ENCODE peak calls at places on chromosomes 5 and 9, in seven cellular contexts. Z is HCT116, Q is SK-N-SH, W is HepG2, O is GM12878, D is K562, B is H1. E is an unnamed sample.

GRCh38 chr9:93655621-93656425 is 79.4 kb downstream of the PHF2 start:
- DNase-seq in D (no peak), W (no peak), Q (no peak), B (no peak), Z (no peak), O (no peak), E (no peak)

GRCh38 chr9:137924169-137924568 is 46.6 kb downstream of the CACNA1B start:
- DNase-seq in O (no peak), Q (no peak), D (no peak), B (no peak), Z (no peak), W (no peak), E (no peak)

GRCh38 chr5:172713113-172713808 is 57.7 kb downstream of the DUSP1 start:
- DNase-seq in D (peak), O (no peak), Q (peak), Z (no peak), W (no peak), B (peak), E (no peak)

GRCh38 chr9:77063645-77064285 is 44.3 kb downstream of the FOXB2 start:
- DNase-seq in D (no peak), Z (peak), Q (no peak), O (no peak), W (no peak), B (no peak), E (no peak)

GRCh38 chr5:140806834-140807775 is at the start of gene PCDHA4:
- DNase-seq in B (peak), D (peak), Z (no peak), O (no peak), W (peak), Q (peak), E (no peak)

GRCh38 chr5:180823938-180824629 is 21.5 kb upstream of the MGAT1 start:
- DNase-seq in Q (no peak), D (no peak), W (no peak), Z (no peak), O (no peak), B (peak), E (no peak)

GRCh38 chr9:78303377-78304062 is 6.6 kb downstream of the PSAT1 start:
- DNase-seq in O (no peak), B (no peak), Z (no peak), W (no peak), D (no peak), Q (no peak), E (no peak)

GRCh38 chr9:97511762-97512429 is 10.4 kb downstream of the TMOD1 start:
- DNase-seq in B (peak), Q (no peak), Z (no peak), O (no peak), W (no peak), D (no peak), E (no peak)

GRCh38 chr5:114830114-114830513 is 339.6 kb downstream of the TRIM36 start:
- DNase-seq in Q (no peak), B (no peak), W (no peak), Z (no peak), D (no peak), O (no peak), E (no peak)

GRCh38 chr9:19379697-19380046 is 364 bp downstream of the RPS6 start:
- DNase-seq in Q (peak), W (no peak), O (no peak), Z (no peak), D (peak), B (no peak), E (no peak)

GRCh38 chr5:92944903-92945629 is 636.0 kb downstream of the NR2F1-AS1 start:
- DNase-seq in Q (no peak), O (no peak), B (no peak), W (peak), Z (no peak), D (no peak), E (no peak)

GRCh38 chr5:133189881-133190280 is 138.1 kb downstream of the HSPA4 start:
- DNase-seq in B (no peak), Q (no peak), Z (no peak), O (no peak), W (no peak), D (no peak), E (peak)

GRCh38 chr5:99763021-99763814 is 772.0 kb upstream of the FAM174A start:
- DNase-seq in B (no peak), W (no peak), O (no peak), Q (no peak), D (no peak), Z (no peak), E (no peak)

GRCh38 chr5:123035320-123035949 is 1.1 kb downstream of the PPIC start:
- DNase-seq in W (peak), D (peak), Q (peak), B (peak), O (no peak), Z (peak), E (peak)

GRCh38 chr9:90767523-90768100 is 34.0 kb upstream of the SYK start:
- DNase-seq in D (no peak), W (no peak), O (no peak), Q (no peak), Z (no peak), B (no peak), E (no peak)

GRCh38 chr5:169746147-169746694 is 109.1 kb downstream of the DOCK2 start:
- DNase-seq in D (peak), Z (no peak), O (peak), Q (no peak), W (no peak), B (no peak), E (no peak)

GRCh38 chr5:154359222-154359583 is 86.6 kb upstream of the SAP30L start:
- DNase-seq in Q (peak), W (no peak), Z (no peak), B (no peak), O (no peak), D (no peak), E (no peak)

GRCh38 chr9:37007295-37007694 is 26.8 kb downstream of the PAX5 start:
- DNase-seq in D (no peak), O (no peak), W (no peak), Z (no peak), Q (no peak), B (no peak), E (no peak)

GRCh38 chr5:1648806-1649205 is 125.0 kb upstream of the LPCAT1 start:
- DNase-seq in W (no peak), D (no peak), O (no peak), B (no peak), Q (no peak), Z (no peak), E (no peak)

GRCh38 chr5:10532421-10532820 is 31.4 kb upstream of the ANKRD33B start:
- DNase-seq in Z (no peak), Q (no peak), B (no peak), O (no peak), W (no peak), D (peak), E (no peak)

GRCh38 chr5:139248826-139249453 is 44.6 kb upstream of the MATR3 start:
- DNase-seq in O (no peak), Z (no peak), W (no peak), Q (no peak), D (no peak), B (no peak), E (no peak)

GRCh38 chr5:10563132-10563939 is 534 bp upstream of the ANKRD33B start:
- DNase-seq in B (peak), O (no peak), W (no peak), Z (no peak), D (peak), Q (peak), E (no peak)

GRCh38 chr9:125988479-125989050 is 241.4 kb downstream of the PBX3 start:
- DNase-seq in W (no peak), O (no peak), Z (no peak), Q (peak), D (no peak), B (no peak), E (no peak)

GRCh38 chr5:139659673-139660072 is 11.5 kb downstream of the CXXC5 start:
- DNase-seq in W (no peak), O (no peak), D (no peak), Q (no peak), B (no peak), Z (no peak), E (no peak)

GRCh38 chr9:134339183-134339806 is 13.0 kb downstream of the RXRA start:
- DNase-seq in Z (no peak), B (no peak), W (no peak), Q (no peak), D (no peak), O (no peak), E (no peak)

GRCh38 chr5:146072595-146072994 is 32.8 kb downstream of the PLAC8L1 start:
- DNase-seq in Z (no peak), Q (no peak), D (no peak), W (no peak), O (no peak), B (no peak), E (no peak)

GRCh38 chr5:175328176-175328575 is 115.8 kb downstream of the DRD1 start:
- DNase-seq in Q (no peak), Z (no peak), O (no peak), D (no peak), W (no peak), B (no peak), E (no peak)

GRCh38 chr9:133301253-133302230 is 26.5 kb upstream of the ABO start:
- DNase-seq in O (no peak), D (no peak), W (no peak), Q (no peak), Z (no peak), B (no peak), E (no peak)

GRCh38 chr5:172065431-172066065 is 59.1 kb upstream of the FBXW11 start:
- DNase-seq in Z (no peak), W (no peak), D (no peak), O (no peak), B (no peak), Q (no peak), E (peak)

GRCh38 chr9:99845063-99845462 is 23.4 kb downstream of the NR4A3 start:
- DNase-seq in W (no peak), Z (no peak), O (no peak), D (no peak), B (no peak), Q (no peak), E (no peak)

GRCh38 chr5:179405054-179405416 is 59.8 kb upstream of the ADAMTS2 start:
- DNase-seq in Z (no peak), O (no peak), D (no peak), W (no peak), B (peak), Q (no peak), E (no peak)

GRCh38 chr9:116589392-116590354 is 97.4 kb upstream of the TRIM32 start:
- DNase-seq in D (peak), B (peak), Q (peak), O (no peak), W (peak), Z (peak), E (peak)

GRCh38 chr5:138903113-138903789 is 28.1 kb upstream of the LRRTM2 start:
- DNase-seq in D (no peak), W (no peak), Z (no peak), B (no peak), O (no peak), Q (no peak), E (no peak)

GRCh38 chr9:137763271-137763955 is 114.2 kb upstream of the CACNA1B start:
- DNase-seq in D (no peak), W (no peak), Q (no peak), O (no peak), B (no peak), Z (no peak), E (no peak)

GRCh38 chr9:19232830-19233194 is 2.3 kb downstream of the DENND4C start:
- DNase-seq in O (peak), Z (no peak), D (no peak), B (no peak), Q (peak), W (no peak), E (peak)

GRCh38 chr5:125654392-125654791 is 768.8 kb upstream of the GRAMD2B start:
- DNase-seq in B (no peak), D (no peak), O (no peak), W (no peak), Q (no peak), Z (no peak), E (no peak)

GRCh38 chr5:125659316-125660071 is 763.7 kb upstream of the GRAMD2B start:
- DNase-seq in Q (no peak), B (no peak), W (no peak), D (no peak), O (no peak), Z (no peak), E (no peak)

GRCh38 chr5:125657936-125658335 is 765.3 kb upstream of the GRAMD2B start:
- DNase-seq in Z (no peak), D (no peak), O (no peak), B (no peak), W (no peak), Q (no peak), E (no peak)

GRCh38 chr5:125660231-125660895 is 762.8 kb upstream of the GRAMD2B start:
- DNase-seq in Q (no peak), B (no peak), O (no peak), D (no peak), Z (no peak), W (no peak), E (no peak)

DNA sequence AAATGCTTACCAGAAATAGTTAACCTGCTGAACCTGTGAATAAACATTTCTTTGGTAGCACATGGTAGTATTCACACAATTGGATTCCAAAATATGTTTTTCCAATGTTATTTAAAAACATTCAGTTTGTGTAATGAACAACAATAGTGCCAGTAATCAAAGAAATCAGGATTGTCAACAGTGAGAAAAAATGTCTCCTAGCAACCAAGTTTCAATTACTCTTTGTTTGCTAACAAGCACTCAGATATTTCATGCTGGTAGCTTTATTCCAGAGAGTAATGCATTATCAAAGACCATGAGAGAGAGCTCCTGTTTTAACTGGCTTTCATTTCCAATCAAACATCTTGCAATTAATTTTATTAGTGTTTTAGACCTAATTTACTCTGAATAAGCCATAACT is 768.1 kb upstream of the GRAMD2B start:
- DNase-seq in B (no peak), O (no peak), D (no peak), Z (no peak), Q (no peak), W (no peak), E (no peak)
- TF ChIP-seq JUND in B (no peak), O (no peak), D (no peak), Z (no peak), Q (no peak), W (no peak), E (no peak)

DNA sequence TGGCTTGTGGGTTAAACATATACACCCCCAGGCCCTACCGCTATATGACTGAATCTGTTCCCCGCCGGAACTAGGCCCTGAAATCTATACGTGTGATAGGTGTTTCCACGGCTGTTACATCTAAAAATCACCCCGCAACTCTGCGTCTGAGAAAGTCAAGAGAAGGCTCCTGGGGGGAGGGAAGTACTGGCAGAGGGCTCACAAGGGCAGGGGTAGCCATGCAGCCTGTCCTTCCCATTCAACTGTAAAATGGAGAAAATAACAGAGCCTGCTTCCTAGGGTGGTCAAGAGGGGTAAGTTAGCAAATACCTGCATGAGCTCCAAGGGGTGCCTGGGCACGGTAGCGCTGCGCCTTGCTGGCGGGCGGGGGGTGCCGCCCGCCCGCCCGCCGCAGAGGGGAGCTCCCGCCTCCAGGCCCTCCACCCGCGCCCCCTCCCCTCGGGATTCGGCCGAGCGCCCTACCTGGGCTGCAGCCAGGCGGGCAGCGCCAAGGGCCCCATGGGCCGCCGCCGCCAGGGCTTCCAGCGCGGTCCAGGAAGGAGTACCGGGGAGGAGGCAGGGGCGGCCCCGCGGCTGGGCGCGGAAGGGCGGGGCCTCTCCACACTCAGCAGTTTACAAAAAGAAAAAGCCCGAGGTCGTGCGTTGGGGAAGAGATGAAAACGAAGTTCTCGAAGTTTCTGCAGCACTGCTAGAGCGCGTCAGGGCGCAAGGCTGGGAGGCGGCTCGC is at the start of gene HACD4:
- DNase-seq in W (no peak), Z (no peak), O (peak), D (no peak), Q (peak), B (peak), E (peak)
- TF ChIP-seq JUND in W (no peak), Z (no peak), O (no peak), D (no peak), Q (no peak), B (no peak), E (no peak)

GRCh38 chr5:91217859-91218258 is 165.3 kb downstream of the ARRDC3 start:
- DNase-seq in O (no peak), D (no peak), W (no peak), B (no peak), Q (no peak), Z (no peak), E (no peak)

GRCh38 chr5:91214571-91214970 is 168.5 kb downstream of the ARRDC3 start:
- DNase-seq in D (no peak), Q (no peak), W (no peak), B (no peak), Z (no peak), O (no peak), E (no peak)

GRCh38 chr5:91207248-91207647 is 175.9 kb downstream of the ARRDC3 start:
- DNase-seq in W (no peak), B (no peak), Q (no peak), Z (no peak), D (no peak), O (no peak), E (no peak)

GRCh38 chr5:91206734-91207133 is 176.4 kb downstream of the ARRDC3 start:
- DNase-seq in B (no peak), W (no peak), Q (no peak), O (no peak), D (no peak), Z (no peak), E (no peak)

GRCh38 chr5:91212336-91213092 is 170.6 kb downstream of the ARRDC3 start:
- DNase-seq in D (no peak), O (no peak), W (no peak), Z (no peak), B (no peak), Q (peak), E (no peak)
- TF ChIP-seq JUND in D (no peak), O (no peak), W (no peak), Z (no peak), B (no peak), Q (peak), E (no peak)

DNA sequence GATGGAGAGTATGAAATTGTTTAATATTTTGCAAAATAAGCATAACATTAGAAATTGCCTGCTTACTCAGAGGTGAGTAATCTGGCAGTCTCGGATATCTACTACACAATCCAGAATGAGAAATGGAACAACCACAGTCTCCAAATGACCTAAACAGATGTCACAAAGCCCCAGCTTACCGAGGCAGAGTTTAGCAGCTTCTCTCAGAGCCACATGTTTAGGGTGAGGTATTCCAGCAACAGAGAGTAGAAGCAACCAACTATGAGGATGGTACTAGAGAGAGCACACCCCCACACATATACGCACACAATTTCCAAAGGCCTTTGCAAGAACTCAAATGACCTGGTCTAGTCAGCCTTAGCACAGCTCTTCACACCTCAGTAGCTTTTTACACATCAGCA is 122.7 kb upstream of the LPAR1 start:
- DNase-seq in O (no peak), D (no peak), W (no peak), Z (no peak), Q (no peak), B (no peak), E (no peak)
- TF ChIP-seq JUND in O (no peak), D (no peak), W (no peak), Z (no peak), Q (peak), B (no peak), E (no peak)